ENCODE peak calls at places on chromosomes 4 and X, in seven cellular contexts. R is renal cortical epithelial cell, I is BJ, F is non-pigmented ciliary epithelial cell, Z is brain microvascular endothelial cell, D is neural crest cell, B is suprapubic skin. X is an unnamed sample.

GRCh38 chrX:107978707-107979307 is 3.4 kb downstream of the TEX13B start:
- DNase-seq in I (no peak), D (no peak), B (no peak), Z (peak), R (peak), F (no peak), X (peak)

GRCh38 chrX:37958493-37959211 is 47.7 kb upstream of the SYTL5 start:
- DNase-seq in Z (peak), B (no peak), D (no peak), I (no peak), F (no peak), R (peak), X (peak)

GRCh38 chrX:152847281-152847680 is 16.4 kb downstream of the NSDHL start:
- DNase-seq in F (no peak), B (no peak), I (no peak), D (no peak), R (no peak), Z (no peak), X (no peak)

GRCh38 chr4:142846729-142847606 is 867 bp upstream of the INPP4B start:
- DNase-seq in R (peak), F (no peak), B (no peak), D (peak), I (no peak), Z (no peak), X (peak)

GRCh38 chr4:153748378-153748777 is 11.4 kb downstream of the RNF175 start:
- DNase-seq in R (peak), B (no peak), I (peak), D (no peak), Z (peak), F (peak), X (peak)

GRCh38 chr4:110292994-110293744 is 94.8 kb upstream of the ELOVL6 start:
- DNase-seq in F (no peak), D (no peak), I (no peak), B (no peak), R (no peak), Z (no peak), X (no peak)

GRCh38 chr4:140037353-140038030 is 116.5 kb downstream of the MAML3 start:
- DNase-seq in Z (peak), B (no peak), R (peak), D (no peak), F (peak), I (peak), X (peak)

GRCh38 chr4:4762909-4763814 is 96.3 kb upstream of the MSX1 start:
- DNase-seq in D (no peak), B (no peak), Z (peak), I (peak), R (no peak), F (peak), X (peak)

GRCh38 chr4:151485541-151486131 is 76.7 kb downstream of the FHIP1A start:
- DNase-seq in I (no peak), B (no peak), Z (no peak), F (no peak), R (peak), D (no peak), X (peak)